ENCODE peak calls at places on chromosomes 12 and 14, in seven cellular contexts. B is OCI-LY7; D is EH; N is HS-5; M is NCI-H2171; K is stimulated activated CD4-positive, alpha-beta T cell treated with anti-CD3 and anti-CD28 coated beads, Interleukin-1b, Interleukin-23, amount 100 ng/mL, for 24 hours; Q is AML-193. C is an unnamed sample.

GRCh38 chr14:89851031-89851430 is 103.5 kb downstream of the EFCAB11 start:
- DNase-seq in Q (no peak), D (no peak), K (no peak), M (no peak), B (no peak), N (no peak), C (peak; percentile 25)

GRCh38 chr14:95683793-95684192 is 2.4 kb upstream of the TCL1B start:
- DNase-seq in Q (peak; percentile 22), B (peak; percentile 69), M (no peak), D (peak; percentile 12), K (no peak), N (no peak), C (no peak)

GRCh38 chr12:52798671-52799497 is 3.0 kb upstream of the KRT3 start:
- DNase-seq in N (peak; percentile 23), K (no peak), D (peak; percentile 82), B (no peak), M (no peak), Q (no peak), C (no peak)

GRCh38 chr12:80313184-80313583 is 130.9 kb upstream of the PTPRQ start:
- DNase-seq in B (no peak), K (no peak), N (no peak), Q (peak; percentile 26), D (peak; percentile 7), M (no peak), C (no peak)

GRCh38 chr14:61461808-61462275 is 140.5 kb downstream of the PRKCH start:
- DNase-seq in N (no peak), M (peak; percentile 53), D (peak; percentile 81), K (no peak), B (peak; percentile 80), Q (peak; percentile 62), C (no peak)

GRCh38 chr14:55077155-55077554 is 25.7 kb downstream of the MAPK1IP1L start:
- DNase-seq in M (no peak), B (no peak), K (no peak), N (no peak), D (peak; percentile 47), Q (no peak), C (no peak)

GRCh38 chr12:68406134-68406576 is 74.0 kb upstream of the MDM1 start:
- DNase-seq in K (no peak), M (no peak), B (no peak), D (peak; percentile 94), Q (peak; percentile 88), N (no peak), C (peak; percentile 94)

GRCh38 chr14:49982082-49982481 is 89.2 kb downstream of the ARF6 start:
- DNase-seq in D (peak; percentile 25), M (no peak), K (no peak), Q (no peak), N (no peak), B (no peak), C (no peak)

GRCh38 chr12:111488271-111488670 is 82.5 kb downstream of the SH2B3 start:
- DNase-seq in B (no peak), D (no peak), N (no peak), Q (no peak), K (no peak), M (peak; percentile 50), C (peak; percentile 2)

GRCh38 chr12:9864913-9865675 is 4.1 kb downstream of the CLEC2B start:
- DNase-seq in K (no peak), D (no peak), N (peak; percentile 24), Q (no peak), B (no peak), M (no peak), C (no peak)

GRCh38 chr12:64362721-64363305 is 27.7 kb downstream of the C12orf56 start:
- DNase-seq in D (no peak), M (no peak), N (no peak), Q (no peak), B (no peak), K (no peak), C (no peak)

GRCh38 chr14:69475194-69475818 is 9.2 kb upstream of the PLEKHD1 start:
- DNase-seq in K (no peak), Q (peak; percentile 16), M (peak; percentile 44), B (peak; percentile 52), N (no peak), D (peak; percentile 13), C (peak; percentile 11)

GRCh38 chr14:61749867-61750266 is 12.4 kb upstream of the SNAPC1 start:
- DNase-seq in B (no peak), Q (no peak), M (peak; percentile 67), N (no peak), K (no peak), D (peak; percentile 30), C (no peak)

GRCh38 chr14:54483848-54484247 is 4.9 kb downstream of the GMFB start:
- DNase-seq in Q (no peak), N (no peak), K (no peak), B (no peak), D (no peak), M (no peak), C (no peak)

GRCh38 chr14:67359775-67360468 is at the start of the genes ATP6V1D and EIF2S1:
- DNase-seq in M (peak; percentile 99), D (peak; percentile 100), B (peak; percentile 99), K (peak; percentile 97), Q (peak; percentile 96), N (peak; percentile 97), C (peak; percentile 98)

GRCh38 chr12:5184159-5184558 is 140.5 kb downstream of the KCNA5 start:
- DNase-seq in K (no peak), M (no peak), D (peak; percentile 41), N (no peak), Q (no peak), B (no peak), C (no peak)

GRCh38 chr14:77214216-77214615 is 32.6 kb downstream of the TMEM63C start:
- DNase-seq in N (no peak), Q (no peak), K (no peak), M (no peak), B (no peak), D (no peak), C (no peak)

GRCh38 chr12:7555752-7556151 is 52.2 kb upstream of the CD163 start:
- DNase-seq in K (no peak), B (no peak), N (peak; percentile 54), M (no peak), D (peak; percentile 84), Q (peak; percentile 43), C (no peak)

GRCh38 chr14:30620178-30620577 is 1.9 kb upstream of the SCFD1 start:
- DNase-seq in D (peak; percentile 72), B (peak; percentile 10), N (peak; percentile 73), Q (peak; percentile 33), K (no peak), M (no peak), C (no peak)

GRCh38 chr12:19529933-19530630 is 90.8 kb downstream of the AEBP2 start:
- DNase-seq in Q (no peak), M (no peak), B (no peak), N (peak; percentile 26), K (no peak), D (peak; percentile 74), C (no peak)

GRCh38 chr12:117025481-117026151 is 73.6 kb downstream of the TESC start:
- DNase-seq in D (peak; percentile 74), N (no peak), M (peak; percentile 78), K (peak; percentile 26), Q (peak; percentile 15), B (peak; percentile 69), C (peak; percentile 54)

GRCh38 chr12:122819209-122819805 is 15.9 kb upstream of the HIP1R start:
- DNase-seq in D (no peak), M (no peak), Q (no peak), K (no peak), N (no peak), B (no peak), C (peak; percentile 42)

GRCh38 chr14:38481939-38482678 is 226.2 kb upstream of the CLEC14A start:
- DNase-seq in Q (no peak), D (peak; percentile 58), N (no peak), M (no peak), B (no peak), K (no peak), C (no peak)

GRCh38 chr12:55723516-55724225 is 3.5 kb downstream of the RDH5 start:
- DNase-seq in D (no peak), B (no peak), Q (no peak), M (no peak), N (no peak), K (no peak), C (no peak)

GRCh38 chr12:105483691-105484090 is 153.2 kb downstream of the C12orf75 start:
- DNase-seq in M (no peak), B (no peak), D (no peak), K (no peak), Q (no peak), N (no peak), C (no peak)

GRCh38 chr12:52197371-52198231 is 5.8 kb upstream of the KRT80 start:
- DNase-seq in M (no peak), D (peak; percentile 41), K (no peak), N (no peak), B (no peak), Q (peak; percentile 97), C (peak; percentile 72)

GRCh38 chr14:32201816-32202467 is at the start of gene RNU6-7:
- DNase-seq in B (no peak), N (peak; percentile 5), Q (no peak), M (peak; percentile 63), K (no peak), D (no peak), C (peak; percentile 61)

GRCh38 chr12:95674631-95675030 is 115.9 kb downstream of the NTN4 start:
- DNase-seq in N (no peak), B (no peak), K (no peak), Q (no peak), D (peak; percentile 50), M (peak; percentile 96), C (peak; percentile 94)

GRCh38 chr12:6771509-6772330 is 600 bp upstream of the LAG3 start:
- DNase-seq in M (no peak), D (no peak), K (no peak), Q (no peak), B (no peak), N (no peak), C (no peak)

GRCh38 chr14:87312138-87312537 is 680.8 kb downstream of the GALC start:
- DNase-seq in M (no peak), D (no peak), N (no peak), Q (no peak), K (no peak), B (no peak), C (no peak)

GRCh38 chr12:132356686-132357622 is 27.6 kb upstream of the GALNT9 start:
- DNase-seq in N (peak; percentile 50), Q (no peak), K (no peak), M (peak; percentile 92), B (no peak), D (peak; percentile 54), C (peak; percentile 65)